ENCODE peak calls at places on chromosomes 6 and 20, in four cellular contexts. One of them, this sample, is unnamed.

GRCh38 chr6:136609878-136610706 is 59.9 kb upstream of the MAP7 start:
- DNase-seq in heart left ventricle: peak; percentile 22
- DNase-seq in PC-3: peak; percentile 96
- DNase-seq in HCT116: peak; percentile 98
- DNase-seq in this sample: no peak

GRCh38 chr6:157641837-157642236 is 181.2 kb upstream of the SNX9 start:
- DNase-seq in heart left ventricle: no peak
- DNase-seq in PC-3: no peak
- DNase-seq in HCT116: no peak
- DNase-seq in this sample: no peak

GRCh38 chr6:25014806-25015560 is 79.2 kb upstream of the RIPOR2 start:
- DNase-seq in PC-3: no peak
- DNase-seq in HCT116: no peak
- DNase-seq in heart left ventricle: no peak
- DNase-seq in this sample: no peak

GRCh38 chr6:37170273-37171140 is 555 bp downstream of the PIM1 start:
- DNase-seq in HCT116: no peak
- DNase-seq in heart left ventricle: peak; percentile 33
- DNase-seq in PC-3: peak; percentile 44
- DNase-seq in this sample: peak; percentile 38

GRCh38 chr20:56826306-56826970 is 197.3 kb downstream of the TFAP2C start:
- DNase-seq in HCT116: no peak
- DNase-seq in heart left ventricle: no peak
- DNase-seq in PC-3: no peak
- DNase-seq in this sample: no peak

GRCh38 chr6:56524891-56525703 is 117.6 kb downstream of the DST start:
- DNase-seq in PC-3: peak; percentile 84
- DNase-seq in HCT116: no peak
- DNase-seq in heart left ventricle: no peak
- DNase-seq in this sample: no peak

GRCh38 chr6:19731286-19731685 is 105.9 kb upstream of the ID4 start:
- DNase-seq in heart left ventricle: no peak
- DNase-seq in HCT116: peak; percentile 38
- DNase-seq in PC-3: peak; percentile 87
- DNase-seq in this sample: no peak

GRCh38 chr6:7996538-7997225 is 67.5 kb downstream of the BLOC1S5 start:
- DNase-seq in HCT116: no peak
- DNase-seq in heart left ventricle: no peak
- DNase-seq in PC-3: no peak
- DNase-seq in this sample: no peak

GRCh38 chr20:44566018-44566417 is 16.4 kb upstream of the PKIG start:
- DNase-seq in PC-3: peak; percentile 21
- DNase-seq in HCT116: no peak
- DNase-seq in heart left ventricle: no peak
- DNase-seq in this sample: no peak

DNA sequence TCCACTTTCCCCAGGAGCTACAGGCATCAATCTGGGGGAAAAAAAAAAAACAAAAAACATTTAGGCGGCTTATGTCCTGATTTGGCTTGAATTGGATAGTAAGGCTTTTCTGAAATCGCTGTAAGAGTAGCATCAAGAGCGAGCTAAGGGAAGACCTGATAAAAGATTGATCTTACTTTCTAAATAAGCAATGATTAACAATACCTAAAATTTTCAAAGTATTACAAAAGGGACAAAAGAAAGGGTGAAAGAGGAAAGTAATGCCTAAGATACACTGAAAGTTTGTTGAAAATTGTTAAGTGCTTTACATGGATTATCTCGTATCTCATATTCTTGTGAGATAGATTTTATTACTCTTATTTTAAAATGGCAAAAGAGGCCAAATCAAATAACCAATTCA is 106.5 kb upstream of the PRSS16 start:
- DNase-seq in heart left ventricle: no peak
- DNase-seq in HCT116: no peak
- DNase-seq in PC-3: no peak
- DNase-seq in this sample: no peak
- H3K27ac ChIP-seq in heart left ventricle: no peak overlapping the region
- H3K27ac ChIP-seq in HCT116: peak overlapping the region; percentile 0
- H3K27ac ChIP-seq in PC-3: no peak overlapping the region
- H3K27ac ChIP-seq in this sample: no peak overlapping the region

DNA sequence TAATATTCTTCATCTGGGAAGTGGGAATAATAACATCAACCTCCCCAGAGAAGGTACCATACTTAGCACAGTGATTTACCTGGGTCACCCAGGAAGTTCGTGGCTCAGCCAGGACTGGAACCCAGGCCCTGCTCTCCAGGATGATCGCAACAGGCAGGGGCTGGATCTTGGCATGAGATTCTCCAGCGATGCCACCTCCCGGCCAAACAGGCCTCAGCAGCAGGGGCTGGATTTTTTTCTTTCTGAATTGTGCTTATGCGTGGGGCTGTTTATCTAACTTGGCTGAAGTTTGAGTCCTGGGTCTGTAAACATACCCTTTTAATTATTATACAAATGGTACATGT is 129.5 kb upstream of the PTPN1 start:
- DNase-seq in heart left ventricle: no peak
- DNase-seq in PC-3: peak; percentile 71
- DNase-seq in HCT116: no peak
- DNase-seq in this sample: no peak
- TF ChIP-seq CTCF in heart left ventricle: no peak
- TF ChIP-seq CTCF in PC-3: peak; percentile 91
- TF ChIP-seq CTCF in HCT116: peak; percentile 63
- TF ChIP-seq CTCF in this sample: no peak

GRCh38 chr20:23547613-23548012 is 20.7 kb downstream of the CST9L start:
- DNase-seq in HCT116: no peak
- DNase-seq in PC-3: no peak
- DNase-seq in heart left ventricle: no peak
- DNase-seq in this sample: no peak

GRCh38 chr20:23551383-23551782 is 16.9 kb downstream of the CST9L start:
- DNase-seq in heart left ventricle: no peak
- DNase-seq in PC-3: no peak
- DNase-seq in HCT116: no peak
- DNase-seq in this sample: no peak

GRCh38 chr20:23546435-23547144 is 21.7 kb downstream of the CST9L start:
- DNase-seq in HCT116: no peak
- DNase-seq in heart left ventricle: no peak
- DNase-seq in PC-3: no peak
- DNase-seq in this sample: no peak

GRCh38 chr20:23550227-23550626 is 18.1 kb downstream of the CST9L start:
- DNase-seq in HCT116: no peak
- DNase-seq in PC-3: no peak
- DNase-seq in heart left ventricle: no peak
- DNase-seq in this sample: no peak

GRCh38 chr20:23548408-23548807 is 19.9 kb downstream of the CST9L start:
- DNase-seq in PC-3: no peak
- DNase-seq in heart left ventricle: no peak
- DNase-seq in HCT116: no peak
- DNase-seq in this sample: no peak
- H3K27me3 ChIP-seq in PC-3: peaks cover 68% of the 10 kb centered on the region
- H3K27me3 ChIP-seq in heart left ventricle: peaks cover 6% of the 10 kb centered on the region
- H3K27me3 ChIP-seq in HCT116: peaks cover 34% of the 10 kb centered on the region
- H3K27me3 ChIP-seq in this sample: no peaks in the 10 kb centered on the region

GRCh38 chr20:10523438-10523837 is 88.3 kb downstream of the SLX4IP start:
- DNase-seq in HCT116: no peak
- DNase-seq in heart left ventricle: no peak
- DNase-seq in PC-3: peak; percentile 37
- DNase-seq in this sample: no peak
- H3K27ac ChIP-seq in HCT116: no peak overlapping the region
- H3K27ac ChIP-seq in heart left ventricle: no peak overlapping the region
- H3K27ac ChIP-seq in PC-3: peak overlapping the region; percentile 72
- H3K27ac ChIP-seq in this sample: no peak overlapping the region

DNA sequence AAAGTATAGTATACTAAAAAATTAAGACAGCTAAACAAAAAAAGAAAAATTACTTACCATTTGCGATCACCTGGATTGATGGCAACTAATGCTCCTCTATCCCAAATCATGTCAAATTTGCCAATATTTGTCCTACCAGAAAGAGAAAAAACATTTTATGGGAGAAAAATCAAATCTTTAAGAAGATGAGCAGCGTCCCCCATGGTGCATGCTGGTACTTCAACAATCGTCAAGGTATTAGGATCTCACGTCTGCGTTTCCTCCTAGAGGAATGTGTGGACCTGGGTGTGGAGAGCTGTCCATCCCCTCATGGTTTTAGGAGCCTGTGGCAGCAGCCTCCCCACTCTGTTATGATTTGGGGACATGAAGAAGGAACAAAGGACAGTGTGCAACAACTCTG is 16.0 kb downstream of the TPMT start:
- DNase-seq in heart left ventricle: no peak
- DNase-seq in PC-3: no peak
- DNase-seq in HCT116: no peak
- DNase-seq in this sample: no peak
- TF ChIP-seq CTCF in heart left ventricle: no peak
- TF ChIP-seq CTCF in PC-3: no peak
- TF ChIP-seq CTCF in HCT116: peak; percentile 36
- TF ChIP-seq CTCF in this sample: no peak

GRCh38 chr6:125759184-125759902 is 9.9 kb downstream of the HEY2 start:
- DNase-seq in PC-3: no peak
- DNase-seq in heart left ventricle: peak; percentile 47
- DNase-seq in HCT116: peak; percentile 33
- DNase-seq in this sample: no peak
- H3K27me3 ChIP-seq in PC-3: peaks cover 75% of the 10 kb centered on the region
- H3K27me3 ChIP-seq in heart left ventricle: no peaks in the 10 kb centered on the region
- H3K27me3 ChIP-seq in HCT116: peaks cover 55% of the 10 kb centered on the region
- H3K27me3 ChIP-seq in this sample: peaks cover 25% of the 10 kb centered on the region

DNA sequence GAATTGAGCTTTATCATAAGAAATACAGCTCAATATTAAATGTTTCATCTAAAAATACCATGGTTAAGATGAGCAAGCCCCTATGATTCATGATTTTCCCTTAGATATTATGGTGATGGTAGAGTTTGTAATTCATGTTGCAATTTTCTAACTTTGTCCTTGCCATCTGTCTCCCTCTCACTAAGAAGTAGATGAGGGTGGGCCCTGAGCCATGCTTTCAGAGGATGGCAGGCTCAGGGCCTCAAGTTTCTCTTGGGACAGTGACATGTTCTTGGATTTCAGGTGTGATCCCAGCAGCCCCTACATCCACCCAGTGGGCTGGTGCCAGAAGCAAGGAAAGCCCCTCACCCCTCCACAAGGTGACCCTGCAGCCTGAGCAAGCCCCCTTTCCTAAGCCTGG is 25.6 kb downstream of the L3MBTL1 start:
- DNase-seq in PC-3: no peak
- DNase-seq in HCT116: no peak
- DNase-seq in heart left ventricle: no peak
- DNase-seq in this sample: no peak
- H3K27ac ChIP-seq in PC-3: no peak overlapping the region
- H3K27ac ChIP-seq in HCT116: no peak overlapping the region
- H3K27ac ChIP-seq in heart left ventricle: no peak overlapping the region
- H3K27ac ChIP-seq in this sample: no peak overlapping the region

GRCh38 chr6:33579828-33580714 is at the start of gene BAK1:
- DNase-seq in heart left ventricle: peak; percentile 93
- DNase-seq in PC-3: peak; percentile 92
- DNase-seq in HCT116: peak; percentile 83
- DNase-seq in this sample: peak; percentile 66
- TF ChIP-seq CTCF in heart left ventricle: peak; percentile 39
- TF ChIP-seq CTCF in PC-3: peak; percentile 54
- TF ChIP-seq CTCF in HCT116: peak; percentile 33
- TF ChIP-seq CTCF in this sample: peak; percentile 63

DNA sequence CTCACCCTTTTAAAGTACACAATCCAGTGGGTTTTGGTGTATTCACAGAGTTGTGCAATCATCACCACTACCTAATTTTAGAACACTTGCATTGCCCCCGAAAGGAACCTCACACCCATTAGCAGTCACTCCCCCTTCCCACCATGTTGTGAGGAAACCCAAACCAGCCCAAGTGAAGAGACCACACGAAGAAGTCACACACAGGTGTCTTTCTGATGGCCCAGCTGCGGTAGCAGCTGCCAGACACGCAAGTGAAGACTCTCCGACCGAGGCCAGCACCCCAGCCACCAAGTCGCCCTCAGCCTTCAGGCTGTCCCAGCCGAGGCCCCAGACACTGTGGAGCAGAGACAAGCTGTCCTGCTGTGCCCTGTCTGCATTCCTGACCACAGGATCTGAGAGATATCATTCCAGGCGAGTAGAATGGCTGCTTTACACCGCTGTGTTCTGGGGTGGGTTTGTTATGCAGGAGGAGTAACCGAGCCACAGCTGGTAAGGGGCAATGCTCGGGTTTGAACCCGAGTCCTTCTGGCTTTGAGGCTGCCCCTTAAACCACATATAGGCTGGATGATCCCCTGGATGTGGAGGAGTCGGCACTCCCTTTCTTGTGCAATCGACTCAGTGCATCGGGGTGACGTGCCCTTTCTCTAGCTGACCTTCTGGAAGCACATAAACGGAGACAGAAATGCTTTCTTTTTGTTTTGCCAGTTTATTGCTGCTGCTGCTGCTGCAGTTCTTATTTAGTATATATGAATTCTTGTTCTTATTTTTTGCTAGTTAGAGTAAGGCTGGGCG is 59.0 kb upstream of the PTPN1 start:
- DNase-seq in PC-3: no peak
- DNase-seq in HCT116: no peak
- DNase-seq in heart left ventricle: no peak
- DNase-seq in this sample: no peak
- H3K27me3 ChIP-seq in PC-3: no peaks in the 10 kb centered on the region
- H3K27me3 ChIP-seq in HCT116: no peaks in the 10 kb centered on the region
- H3K27me3 ChIP-seq in heart left ventricle: no peaks in the 10 kb centered on the region
- H3K27me3 ChIP-seq in this sample: peaks cover 12% of the 10 kb centered on the region